ENCODE peak calls at places on chromosome 18, in eight cellular contexts. H, W, A, V, F, S, G and Q are unnamed samples.

GRCh38 chr18:5600376-5601071 is 56.7 kb upstream of the EPB41L3 start:
- DNase-seq in H (peak), W (no peak), A (no peak), V (no peak), F (no peak), S (no peak), G (peak), Q (no peak)

GRCh38 chr18:50507120-50507590 is 52.7 kb upstream of the MAPK4 start:
- DNase-seq in H (peak), W (peak), A (no peak), V (peak), F (no peak), S (no peak), G (no peak), Q (no peak)

GRCh38 chr18:51135795-51136194 is 61.7 kb downstream of the MEX3C start:
- DNase-seq in H (no peak), W (no peak), A (no peak), V (no peak), F (no peak), S (no peak), G (no peak), Q (no peak)

GRCh38 chr18:12287684-12288405 is 20.2 kb upstream of the TUBB6 start:
- DNase-seq in H (peak), W (peak), A (peak), V (peak), F (peak), S (no peak), G (peak), Q (peak)

GRCh38 chr18:35892118-35892517 is 80.4 kb upstream of the RMP24 start:
- DNase-seq in H (no peak), W (no peak), A (no peak), V (no peak), F (no peak), S (no peak), G (no peak), Q (no peak)

GRCh38 chr18:72652990-72653593 is 109.0 kb upstream of the CBLN2 start:
- DNase-seq in H (peak), W (no peak), A (no peak), V (peak), F (peak), S (no peak), G (peak), Q (no peak)

GRCh38 chr18:36934884-36935283 is 106.0 kb downstream of the KIAA1328 start:
- DNase-seq in H (peak), W (no peak), A (no peak), V (no peak), F (no peak), S (no peak), G (no peak), Q (peak)

GRCh38 chr18:23452347-23452727 is 750 bp upstream of the RIOK3 start:
- DNase-seq in H (no peak), W (no peak), A (no peak), V (no peak), F (no peak), S (no peak), G (no peak), Q (no peak)

GRCh38 chr18:30163573-30163972 is 879.0 kb downstream of the DSC3 start:
- DNase-seq in H (no peak), W (no peak), A (no peak), V (no peak), F (no peak), S (no peak), G (no peak), Q (no peak)

GRCh38 chr18:47931707-47932103 is 1.2 kb upstream of the SMAD2 start:
- DNase-seq in H (no peak), W (no peak), A (no peak), V (peak), F (peak), S (no peak), G (peak), Q (no peak)

GRCh38 chr18:62206593-62206992 is 19.5 kb downstream of the RELCH start:
- DNase-seq in H (no peak), W (no peak), A (no peak), V (no peak), F (no peak), S (no peak), G (no peak), Q (no peak)

GRCh38 chr18:78984941-78985784 is 5.5 kb downstream of the SALL3 start:
- DNase-seq in H (no peak), W (no peak), A (no peak), V (no peak), F (no peak), S (no peak), G (peak), Q (no peak)

GRCh38 chr18:6406910-6407470 is 7.7 kb downstream of the L3MBTL4 start:
- DNase-seq in H (no peak), W (no peak), A (no peak), V (no peak), F (no peak), S (no peak), G (no peak), Q (no peak)

GRCh38 chr18:58527116-58528010 is 101.5 kb downstream of the ALPK2 start:
- DNase-seq in H (no peak), W (no peak), A (no peak), V (no peak), F (no peak), S (no peak), G (peak), Q (no peak)

GRCh38 chr18:5058768-5059539 is 138.1 kb downstream of the AKAIN1 start:
- DNase-seq in H (no peak), W (peak), A (no peak), V (no peak), F (no peak), S (no peak), G (no peak), Q (no peak)

GRCh38 chr18:76472811-76473210 is 22.2 kb downstream of the ZNF516 start:
- DNase-seq in H (no peak), W (no peak), A (no peak), V (no peak), F (no peak), S (no peak), G (no peak), Q (no peak)

GRCh38 chr18:46071615-46071893 is 506 bp downstream of the PSTPIP2 start:
- DNase-seq in H (no peak), W (no peak), A (no peak), V (no peak), F (no peak), S (no peak), G (no peak), Q (no peak)

GRCh38 chr18:48878471-48878870 is 72.3 kb downstream of the SMAD7 start:
- DNase-seq in H (no peak), W (no peak), A (no peak), V (no peak), F (no peak), S (no peak), G (no peak), Q (no peak)

GRCh38 chr18:13313006-13313661 is 94.6 kb downstream of the LDLRAD4 start:
- DNase-seq in H (no peak), W (no peak), A (no peak), V (no peak), F (no peak), S (no peak), G (no peak), Q (no peak)

GRCh38 chr18:48475635-48476549 is 62.9 kb upstream of the CTIF start:
- DNase-seq in H (peak), W (peak), A (peak), V (peak), F (peak), S (no peak), G (peak), Q (peak)

GRCh38 chr18:77100751-77101355 is 31.7 kb downstream of the MBP start:
- DNase-seq in H (no peak), W (no peak), A (no peak), V (no peak), F (no peak), S (no peak), G (no peak), Q (no peak)